ENCODE peak calls at places on chromosome 20, in eight cellular contexts. Q is HEK293T; N is H9; L is LoVo; M is stimulated activated CD4-positive, alpha-beta T cell treated with anti-CD3 and anti-CD28 coated beads, Interleukin-4, amount 100 ng/mL, for 1 hour; F is hypothalamus; I is OCI-LY7; A is heart right ventricle. R is an unnamed sample.

GRCh38 chr20:62596486-62596885 is 45.8 kb upstream of the SLCO4A1 start:
- DNase-seq in M (no peak), L (no peak), F (no peak), N (no peak), A (no peak), I (no peak), Q (no peak), R (no peak)

GRCh38 chr20:33296206-33296605 is 13.2 kb downstream of the BPIFB1 start:
- DNase-seq in M (no peak), N (no peak), L (no peak), F (no peak), I (no peak), A (no peak), Q (no peak), R (no peak)

GRCh38 chr20:63745424-63745805 is 5.8 kb downstream of the SLC2A4RG start:
- DNase-seq in F (no peak), Q (no peak), A (no peak), L (no peak), M (no peak), N (no peak), I (no peak), R (no peak)

GRCh38 chr20:33947709-33948295 is 45.9 kb upstream of the RALY start:
- DNase-seq in Q (peak), A (no peak), L (no peak), F (no peak), M (peak), I (peak), N (peak), R (peak)

GRCh38 chr20:36284751-36285150 is 21.4 kb upstream of the DLGAP4 start:
- DNase-seq in I (no peak), M (no peak), N (no peak), L (no peak), A (no peak), Q (no peak), F (no peak), R (no peak)

GRCh38 chr20:25269833-25270170 is 21.9 kb downstream of the PYGB start:
- DNase-seq in A (no peak), L (no peak), I (no peak), M (no peak), Q (no peak), F (no peak), N (peak), R (no peak)

GRCh38 chr20:50758469-50758868 is 27.1 kb downstream of the PARD6B start:
- DNase-seq in N (no peak), I (no peak), L (no peak), A (no peak), F (no peak), M (no peak), Q (no peak), R (no peak)

GRCh38 chr20:25274891-25275812 is 27.3 kb downstream of the PYGB start:
- DNase-seq in N (no peak), Q (no peak), M (no peak), A (peak), F (no peak), I (no peak), L (no peak), R (no peak)

GRCh38 chr20:48191200-48191599 is 405.9 kb upstream of the SULF2 start:
- DNase-seq in I (no peak), F (no peak), A (no peak), N (no peak), M (no peak), L (no peak), Q (no peak), R (no peak)

GRCh38 chr20:4681441-4681840 is 40.3 kb upstream of the PRND start:
- DNase-seq in A (no peak), N (no peak), F (no peak), M (no peak), Q (no peak), L (no peak), I (no peak), R (no peak)

GRCh38 chr20:50381771-50382593 is 128.2 kb upstream of the PTPN1 start:
- DNase-seq in L (peak), N (no peak), M (peak), I (peak), A (no peak), Q (no peak), F (no peak), R (peak)

GRCh38 chr20:35468671-35469334 is 13.4 kb downstream of the CEP250 start:
- DNase-seq in I (no peak), N (no peak), L (no peak), M (no peak), Q (no peak), F (no peak), A (no peak), R (no peak)

GRCh38 chr20:18056174-18057105 is 1.3 kb downstream of the OVOL2 start:
- DNase-seq in I (no peak), A (no peak), F (no peak), M (no peak), L (peak), N (peak), Q (no peak), R (peak)

GRCh38 chr20:35215066-35215956 is 11.2 kb upstream of the MMP24 start:
- DNase-seq in F (no peak), M (no peak), A (no peak), N (no peak), L (peak), I (no peak), Q (no peak), R (peak)

GRCh38 chr20:58571942-58572666 is 56.9 kb upstream of the APCDD1L start:
- DNase-seq in L (no peak), F (no peak), I (no peak), A (no peak), M (no peak), Q (peak), N (no peak), R (no peak)

GRCh38 chr20:44542902-44543301 is 21.0 kb upstream of the SERINC3 start:
- DNase-seq in I (no peak), Q (no peak), A (no peak), L (no peak), F (no peak), M (no peak), N (no peak), R (peak)

R was measured in NB4.